ENCODE peak calls at places on chromosomes 16 and 17, in nine cellular contexts. X is BJ, S is breast epithelium, Q is HL-60, D is MM.1S, B is neural progenitor cell, E is stomach, L is GM12878, M is tibial artery. T is an unnamed sample.
A peak's percentile ranks its signal among the peaks of the same experiment; 100 is the strongest.

GRCh38 chr16:22264786-22265185 is 32.4 kb upstream of the POLR3E start:
- DNase-seq in X (no peak), S (no peak), Q (no peak), D (no peak), B (peak; percentile 39), E (no peak), L (no peak), M (no peak), T (no peak)

GRCh38 chr17:83119987-83120864 is 40.8 kb downstream of the METRNL start:
- DNase-seq in X (no peak), S (no peak), Q (peak; percentile 89), D (peak; percentile 51), B (no peak), E (no peak), L (peak; percentile 60), M (no peak), T (peak; percentile 81)

GRCh38 chr17:72852267-72852945 is 240.1 kb downstream of the SLC39A11 start:
- DNase-seq in X (no peak), S (no peak), Q (no peak), D (no peak), B (no peak), E (no peak), L (no peak), M (no peak), T (no peak)

GRCh38 chr17:792277-792676 is 10.1 kb downstream of the MRM3 start:
- DNase-seq in X (no peak), S (no peak), Q (no peak), D (no peak), B (no peak), E (no peak), L (no peak), M (no peak), T (no peak)

GRCh38 chr16:87570938-87571867 is 31.1 kb upstream of the JPH3 start:
- DNase-seq in X (no peak), S (no peak), Q (no peak), D (no peak), B (peak; percentile 73), E (peak; percentile 81), L (no peak), M (peak; percentile 76), T (no peak)

GRCh38 chr16:66354321-66354854 is 12.1 kb upstream of the CDH5 start:
- DNase-seq in X (no peak), S (no peak), Q (no peak), D (no peak), B (no peak), E (no peak), L (no peak), M (no peak), T (no peak)

GRCh38 chr16:25194285-25194878 is 22.4 kb upstream of the AQP8 start:
- DNase-seq in X (no peak), S (no peak), Q (no peak), D (no peak), B (no peak), E (no peak), L (no peak), M (no peak), T (no peak)

GRCh38 chr16:70162041-70162451 is 11.5 kb upstream of the CLEC18C start:
- DNase-seq in X (peak; percentile 25), S (no peak), Q (no peak), D (no peak), B (no peak), E (no peak), L (no peak), M (no peak), T (no peak)

GRCh38 chr17:54968954-54969400 is 412 bp downstream of the STXBP4 start:
- DNase-seq in X (no peak), S (peak; percentile 25), Q (no peak), D (no peak), B (no peak), E (no peak), L (no peak), M (peak; percentile 29), T (no peak)

GRCh38 chr16:56477096-56477878 is 25.9 kb downstream of the OGFOD1 start:
- DNase-seq in X (peak; percentile 59), S (no peak), Q (no peak), D (no peak), B (no peak), E (no peak), L (no peak), M (no peak), T (no peak)

GRCh38 chr16:49465661-49466528 is 92.3 kb downstream of the C16orf78 start:
- DNase-seq in X (no peak), S (no peak), Q (no peak), D (no peak), B (no peak), E (peak; percentile 22), L (no peak), M (no peak), T (no peak)

GRCh38 chr16:81446318-81447275 is 2.0 kb downstream of the CMIP start:
- DNase-seq in X (no peak), S (peak; percentile 67), Q (no peak), D (no peak), B (no peak), E (peak; percentile 60), L (no peak), M (no peak), T (peak; percentile 36)

GRCh38 chr17:72120878-72121163 is at the start of gene SOX9:
- DNase-seq in X (peak; percentile 53), S (peak; percentile 97), Q (no peak), D (peak; percentile 79), B (peak; percentile 94), E (peak; percentile 92), L (peak; percentile 73), M (peak; percentile 80), T (peak; percentile 77)

GRCh38 chr17:78127888-78128615 is 503 bp downstream of the TMC6 start:
- DNase-seq in X (no peak), S (no peak), Q (no peak), D (no peak), B (peak; percentile 76), E (peak; percentile 48), L (no peak), M (no peak), T (peak; percentile 54)

GRCh38 chr16:15597822-15598647 is 44.9 kb downstream of the MARF1 start:
- DNase-seq in X (no peak), S (no peak), Q (no peak), D (no peak), B (no peak), E (no peak), L (no peak), M (no peak), T (no peak)

GRCh38 chr16:2964416-2965223 is 545 bp downstream of the KREMEN2 start:
- DNase-seq in X (no peak), S (no peak), Q (no peak), D (no peak), B (peak; percentile 96), E (peak; percentile 39), L (no peak), M (no peak), T (peak; percentile 88)

GRCh38 chr16:88815901-88816589 is 4.3 kb upstream of the APRT start:
- DNase-seq in X (no peak), S (no peak), Q (no peak), D (peak; percentile 21), B (peak; percentile 72), E (peak; percentile 62), L (no peak), M (no peak), T (peak; percentile 61)

GRCh38 chr16:8874388-8874787 is 5.6 kb upstream of the CARHSP1 start:
- DNase-seq in X (no peak), S (no peak), Q (no peak), D (no peak), B (no peak), E (no peak), L (no peak), M (no peak), T (no peak)

GRCh38 chr16:57949013-57949412 is 21.9 kb downstream of the CNGB1 start:
- DNase-seq in X (no peak), S (no peak), Q (no peak), D (no peak), B (peak; percentile 53), E (no peak), L (no peak), M (no peak), T (no peak)

GRCh38 chr17:72461757-72462156 is 340.9 kb downstream of the SOX9 start:
- DNase-seq in X (no peak), S (no peak), Q (no peak), D (no peak), B (no peak), E (no peak), L (no peak), M (no peak), T (no peak)

GRCh38 chr16:30567991-30568638 is 3.4 kb downstream of the ZNF688 start:
- DNase-seq in X (peak; percentile 41), S (no peak), Q (peak; percentile 87), D (peak; percentile 87), B (no peak), E (no peak), L (peak; percentile 66), M (no peak), T (no peak)

GRCh38 chr16:1659071-1659470 is 19.0 kb upstream of the JPT2 start:
- DNase-seq in X (no peak), S (no peak), Q (no peak), D (no peak), B (no peak), E (no peak), L (no peak), M (no peak), T (no peak)

GRCh38 chr17:19329136-19329535 is 33.4 kb downstream of the B9D1 start:
- DNase-seq in X (no peak), S (no peak), Q (no peak), D (no peak), B (no peak), E (no peak), L (no peak), M (no peak), T (no peak)

GRCh38 chr17:74161501-74161850 is 42.0 kb upstream of the RPL38 start:
- DNase-seq in X (no peak), S (no peak), Q (no peak), D (no peak), B (no peak), E (no peak), L (no peak), M (no peak), T (no peak)
- H3K27me3 ChIP-seq in X (no peaks in the 10 kb centered on the region), S (peaks cover 5% of the 10 kb centered on the region), Q (peaks cover 3% of the 10 kb centered on the region), D (peaks cover 87% of the 10 kb centered on the region), B (no peaks in the 10 kb centered on the region), E (no peaks in the 10 kb centered on the region), L (no peaks in the 10 kb centered on the region), M (peaks cover 42% of the 10 kb centered on the region), T (peaks cover 1% of the 10 kb centered on the region)

GRCh38 chr17:80477647-80478478 is 1.5 kb upstream of the NPTX1 start:
- DNase-seq in X (no peak), S (no peak), Q (no peak), D (no peak), B (peak; percentile 91), E (no peak), L (no peak), M (no peak), T (no peak)
- H3K27me3 ChIP-seq in X (peaks cover 58% of the 10 kb centered on the region), S (peaks cover 97% of the 10 kb centered on the region), Q (peaks cover 69% of the 10 kb centered on the region), D (peaks cover 93% of the 10 kb centered on the region), B (peaks cover 100% of the 10 kb centered on the region), E (peaks cover 97% of the 10 kb centered on the region), L (peaks cover 7% of the 10 kb centered on the region), M (peaks cover 97% of the 10 kb centered on the region), T (peaks cover 6% of the 10 kb centered on the region)

GRCh38 chr17:81300586-81301155 is 5.6 kb upstream of the SLC38A10 start:
- DNase-seq in X (no peak), S (no peak), Q (no peak), D (no peak), B (no peak), E (no peak), L (no peak), M (no peak), T (no peak)
- H3K27me3 ChIP-seq in X (no peaks in the 10 kb centered on the region), S (no peaks in the 10 kb centered on the region), Q (no peaks in the 10 kb centered on the region), D (peaks cover 76% of the 10 kb centered on the region), B (no peaks in the 10 kb centered on the region), E (no peaks in the 10 kb centered on the region), L (no peaks in the 10 kb centered on the region), M (peaks cover 33% of the 10 kb centered on the region), T (no peaks in the 10 kb centered on the region)

GRCh38 chr17:12665263-12666210 is at the start of gene MYOCD:
- DNase-seq in X (no peak), S (no peak), Q (no peak), D (no peak), B (peak; percentile 97), E (peak; percentile 27), L (no peak), M (peak; percentile 37), T (peak; percentile 18)
- H3K27me3 ChIP-seq in X (no peaks in the 10 kb centered on the region), S (peaks cover 45% of the 10 kb centered on the region), Q (no peaks in the 10 kb centered on the region), D (no peaks in the 10 kb centered on the region), B (peaks cover 33% of the 10 kb centered on the region), E (peaks cover 22% of the 10 kb centered on the region), L (peaks cover 5% of the 10 kb centered on the region), M (no peaks in the 10 kb centered on the region), T (peaks cover 1% of the 10 kb centered on the region)